ENCODE peak calls at places on chromosomes 13 and 19, in six cellular contexts. I is neural progenitor cell, Y is PC-9, H is endothelial cell of umbilical vein, F is mammary epithelial cell, G is fibroblast of lung. N is an unnamed sample. For H4K20me1, the result is how much of the 10 kb centered on the place peaks cover.

GRCh38 chr13:110306340-110306959 is 507 bp downstream of the COL4A1 start:
- DNase-seq in I (peak), Y (no peak), H (peak), F (no peak), G (peak), N (no peak)

GRCh38 chr13:32316030-32316344 is 679 bp downstream of the BRCA2 start:
- DNase-seq in I (peak), Y (no peak), H (no peak), F (no peak), G (no peak), N (no peak)

GRCh38 chr13:51619614-51620013 is 35.4 kb downstream of the WDFY2 start:
- DNase-seq in I (no peak), Y (no peak), H (no peak), F (peak), G (peak), N (peak)

GRCh38 chr13:30696278-30697176 is 38.8 kb upstream of the ALOX5AP start:
- DNase-seq in I (no peak), Y (no peak), H (no peak), F (no peak), G (peak), N (no peak)

GRCh38 chr13:46905249-46905648 is 8.4 kb upstream of the HTR2A start:
- DNase-seq in I (no peak), Y (no peak), H (no peak), F (peak), G (no peak), N (peak)

GRCh38 chr13:91647361-91647970 is 249.0 kb downstream of the GPC5 start:
- DNase-seq in I (peak), Y (peak), H (no peak), F (no peak), G (peak), N (peak)

GRCh38 chr13:41056194-41056593 is 5.1 kb upstream of the WBP4 start:
- DNase-seq in I (no peak), Y (no peak), H (no peak), F (no peak), G (no peak), N (no peak)

GRCh38 chr19:56066152-56067023 is 54.7 kb downstream of the ZNF787 start:
- DNase-seq in I (peak), Y (peak), H (peak), F (peak), G (peak), N (peak)

GRCh38 chr19:2798733-2799132 is 13.4 kb downstream of the THOP1 start:
- DNase-seq in I (no peak), Y (no peak), H (no peak), F (no peak), G (no peak), N (peak)

GRCh38 chr19:6604906-6605305 is 14.0 kb upstream of the CD70 start:
- DNase-seq in I (no peak), Y (no peak), H (no peak), F (no peak), G (no peak), N (no peak)

GRCh38 chr13:84553252-84553651 is 671.0 kb upstream of the SLITRK1 start:
- DNase-seq in I (no peak), Y (no peak), H (no peak), F (peak), G (no peak), N (no peak)

GRCh38 chr13:98451676-98452105 is 125.2 kb downstream of the STK24 start:
- DNase-seq in I (no peak), Y (no peak), H (no peak), F (no peak), G (peak), N (no peak)

GRCh38 chr13:38262211-38262610 is 87.4 kb upstream of the UFM1 start:
- DNase-seq in I (no peak), Y (no peak), H (no peak), F (no peak), G (peak), N (no peak)

GRCh38 chr19:58511353-58512208 is at the start of gene SLC27A5:
- DNase-seq in I (no peak), Y (no peak), H (no peak), F (no peak), G (no peak), N (no peak)

GRCh38 chr19:2099054-2099501 is 2.4 kb downstream of the IZUMO4 start:
- DNase-seq in I (no peak), Y (no peak), H (no peak), F (no peak), G (no peak), N (no peak)

GRCh38 chr13:32537580-32538233 is 888 bp downstream of the N4BP2L2 start:
- DNase-seq in I (no peak), Y (peak), H (peak), F (peak), G (peak), N (no peak)

GRCh38 chr13:64052526-64052925 is 2636.9 kb upstream of the PCDH20 start:
- DNase-seq in I (no peak), Y (no peak), H (peak), F (no peak), G (no peak), N (no peak)

GRCh38 chr19:46068345-46069258 is 27.8 kb upstream of the IGFL4 start:
- DNase-seq in I (no peak), Y (peak), H (peak), F (peak), G (peak), N (peak)

GRCh38 chr13:43424386-43424785 is 362.4 kb downstream of the ENOX1 start:
- DNase-seq in I (no peak), Y (no peak), H (no peak), F (no peak), G (no peak), N (no peak)

GRCh38 chr19:49119411-49120324 is at the start of gene PPFIA3:
- DNase-seq in I (peak), Y (peak), H (peak), F (peak), G (peak), N (peak)

GRCh38 chr19:15469513-15470297 is 5.4 kb upstream of the RASAL3 start:
- DNase-seq in I (peak), Y (no peak), H (no peak), F (no peak), G (no peak), N (no peak)

GRCh38 chr19:56084835-56085536 is 36.1 kb downstream of the ZNF787 start:
- DNase-seq in I (no peak), Y (no peak), H (no peak), F (peak), G (no peak), N (no peak)

GRCh38 chr19:3034194-3034844 is 5.2 kb upstream of the TLE2 start:
- DNase-seq in I (peak), Y (no peak), H (no peak), F (no peak), G (peak), N (no peak)

GRCh38 chr19:50702870-50703829 is 16.5 kb downstream of the SHANK1 start:
- DNase-seq in I (no peak), Y (no peak), H (peak), F (no peak), G (no peak), N (peak)

GRCh38 chr13:48066310-48066989 is 28.5 kb downstream of the MED4 start:
- DNase-seq in I (no peak), Y (no peak), H (no peak), F (peak), G (peak), N (no peak)

GRCh38 chr13:73060251-73061160 is 1.7 kb downstream of the KLF5 start:
- DNase-seq in I (peak), Y (no peak), H (peak), F (peak), G (peak), N (peak)

GRCh38 chr19:43028866-43029265 is 2.6 kb upstream of the PSG11 start:
- DNase-seq in I (no peak), Y (no peak), H (no peak), F (no peak), G (no peak), N (no peak)

GRCh38 chr13:44404261-44405139 is 30.9 kb downstream of the SERP2 start:
- DNase-seq in I (peak), Y (no peak), H (no peak), F (no peak), G (no peak), N (no peak)

GRCh38 chr13:105506463-105506862 is 1029.0 kb downstream of the EFNB2 start:
- DNase-seq in I (no peak), Y (no peak), H (no peak), F (no peak), G (no peak), N (no peak)

GRCh38 chr13:36571444-36571843 is 102.4 kb upstream of the SERTM1 start:
- DNase-seq in I (no peak), Y (no peak), H (no peak), F (peak), G (no peak), N (peak)

GRCh38 chr13:59691501-59692066 is 472.1 kb downstream of the DIAPH3 start:
- DNase-seq in I (no peak), Y (no peak), H (peak), F (no peak), G (peak), N (no peak)
- H3K4me2 ChIP-seq in I (no peak), Y (no peak), H (no peak), F (no peak), G (peak), N (no peak)

DNA sequence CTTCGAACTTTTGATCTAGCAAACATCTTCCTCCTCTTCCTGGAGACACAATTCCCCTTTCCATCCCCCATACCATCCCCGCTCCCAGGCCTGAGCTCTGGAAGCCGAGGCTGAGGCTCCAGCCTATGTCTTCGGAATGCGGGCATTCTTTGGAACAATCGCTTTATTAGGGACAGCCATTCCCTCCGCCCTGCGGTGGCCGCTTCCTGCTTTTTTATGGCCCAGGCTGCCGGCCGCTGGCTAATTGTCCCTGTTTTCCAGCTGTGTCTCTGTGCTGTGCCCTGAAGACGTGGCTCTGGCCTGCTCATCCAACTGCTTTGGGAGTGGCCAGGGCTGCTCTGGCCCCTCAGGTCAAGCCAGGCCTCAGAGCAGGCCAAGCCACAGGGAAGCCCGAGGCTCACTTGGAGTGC is 2.1 kb upstream of the CDX2 start:
- DNase-seq in I (peak), Y (no peak), H (no peak), F (no peak), G (no peak), N (no peak)
- TF ChIP-seq EZH2 in I (no peak), Y (no peak), H (no peak), F (no peak), G (no peak), N (no peak)

GRCh38 chr13:114032121-114032799 is 58.4 kb upstream of the C13orf46 start:
- DNase-seq in I (no peak), Y (peak), H (peak), F (no peak), G (peak), N (no peak)

GRCh38 chr13:114030666-114031610 is 57.1 kb upstream of the C13orf46 start:
- DNase-seq in I (no peak), Y (no peak), H (no peak), F (no peak), G (no peak), N (no peak)

GRCh38 chr13:114031631-114032030 is 57.8 kb upstream of the C13orf46 start:
- DNase-seq in I (no peak), Y (no peak), H (no peak), F (no peak), G (no peak), N (no peak)

GRCh38 chr13:114027826-114028225 is 54.0 kb upstream of the C13orf46 start:
- DNase-seq in I (no peak), Y (no peak), H (no peak), F (no peak), G (no peak), N (no peak)

GRCh38 chr13:114029866-114030625 is 56.2 kb upstream of the C13orf46 start:
- DNase-seq in I (no peak), Y (no peak), H (no peak), F (no peak), G (no peak), N (no peak)
- H4K20me1 ChIP-seq in I (under half), Y (under half), H (under half), F (under half), G (under half), N (under half)

DNA sequence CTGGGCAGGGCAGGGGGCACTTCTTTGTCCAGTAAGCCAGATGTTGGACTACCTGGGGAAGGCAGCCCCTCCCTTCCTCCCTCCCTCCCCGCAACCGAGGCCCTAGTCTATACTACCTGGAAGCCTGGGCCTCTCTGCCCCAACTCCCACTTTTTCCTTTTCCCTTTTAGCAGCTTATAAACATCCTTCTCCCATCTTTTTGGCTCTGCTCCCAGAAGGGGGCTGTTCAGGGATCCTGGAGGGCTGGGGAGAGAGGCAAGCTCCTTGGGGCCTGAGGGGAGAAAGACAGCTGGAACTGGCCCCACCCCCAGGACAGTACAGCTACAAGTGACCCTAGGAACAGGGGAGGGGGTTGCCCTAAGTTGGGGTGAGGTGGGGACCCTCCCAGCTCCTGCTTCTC is 44.9 kb downstream of the LYL1 start:
- DNase-seq in I (no peak), Y (no peak), H (peak), F (no peak), G (no peak), N (no peak)
- H3K4me2 ChIP-seq in I (peak), Y (no peak), H (no peak), F (no peak), G (peak), N (peak)

GRCh38 chr13:112071011-112071901 is 4.3 kb downstream of the SOX1 start:
- DNase-seq in I (peak), Y (no peak), H (no peak), F (no peak), G (no peak), N (no peak)
- TF ChIP-seq EZH2 in I (peak), Y (no peak), H (no peak), F (no peak), G (no peak), N (no peak)

GRCh38 chr19:39830406-39830805 is 3.6 kb downstream of the DYRK1B start:
- DNase-seq in I (no peak), Y (no peak), H (no peak), F (no peak), G (no peak), N (no peak)
- H4K20me1 ChIP-seq in I (under half), Y (under half), H (under half), F (under half), G (under half), N (under half)